ENCODE peak calls at places on chromosomes 7 and 10, in six cellular contexts. One of them, this sample, is unnamed.

GRCh38 chr10:103859161-103860141 is 4.1 kb upstream of the SH3PXD2A start:
- DNase-seq in coronary artery: no peak
- DNase-seq in NCI-H510A treated with DMSO at 0.1 percent for 48 hours: peak
- DNase-seq in H54: peak
- DNase-seq in EL: peak
- DNase-seq in HCEC 1CT: peak
- DNase-seq in this sample: no peak

GRCh38 chr10:77494789-77495541 is 142.6 kb downstream of the KCNMA1 start:
- DNase-seq in NCI-H510A treated with DMSO at 0.1 percent for 48 hours: no peak
- DNase-seq in H54: no peak
- DNase-seq in HCEC 1CT: no peak
- DNase-seq in EL: no peak
- DNase-seq in coronary artery: no peak
- DNase-seq in this sample: no peak

GRCh38 chr7:120950026-120950538 is 495 bp upstream of the ING3 start:
- DNase-seq in EL: no peak
- DNase-seq in NCI-H510A treated with DMSO at 0.1 percent for 48 hours: peak
- DNase-seq in HCEC 1CT: no peak
- DNase-seq in coronary artery: no peak
- DNase-seq in H54: no peak
- DNase-seq in this sample: no peak

GRCh38 chr10:110181451-110181850 is 26.0 kb upstream of the MXI1 start:
- DNase-seq in coronary artery: no peak
- DNase-seq in H54: no peak
- DNase-seq in EL: no peak
- DNase-seq in NCI-H510A treated with DMSO at 0.1 percent for 48 hours: no peak
- DNase-seq in HCEC 1CT: no peak
- DNase-seq in this sample: no peak

GRCh38 chr10:7471720-7472367 is 61.0 kb upstream of the SFMBT2 start:
- DNase-seq in NCI-H510A treated with DMSO at 0.1 percent for 48 hours: no peak
- DNase-seq in HCEC 1CT: no peak
- DNase-seq in coronary artery: no peak
- DNase-seq in EL: no peak
- DNase-seq in H54: no peak
- DNase-seq in this sample: no peak

GRCh38 chr7:150744041-150744656 is 6.9 kb downstream of the GIMAP5 start:
- DNase-seq in EL: no peak
- DNase-seq in coronary artery: no peak
- DNase-seq in H54: no peak
- DNase-seq in HCEC 1CT: no peak
- DNase-seq in NCI-H510A treated with DMSO at 0.1 percent for 48 hours: no peak
- DNase-seq in this sample: no peak

GRCh38 chr7:128940494-128941322 is 3.0 kb downstream of the IRF5 start:
- DNase-seq in NCI-H510A treated with DMSO at 0.1 percent for 48 hours: peak
- DNase-seq in H54: no peak
- DNase-seq in HCEC 1CT: no peak
- DNase-seq in coronary artery: no peak
- DNase-seq in EL: no peak
- DNase-seq in this sample: no peak

GRCh38 chr7:15652776-15653290 is 33.6 kb downstream of the MEOX2 start:
- DNase-seq in coronary artery: no peak
- DNase-seq in EL: no peak
- DNase-seq in NCI-H510A treated with DMSO at 0.1 percent for 48 hours: peak
- DNase-seq in H54: no peak
- DNase-seq in HCEC 1CT: peak
- DNase-seq in this sample: no peak

GRCh38 chr7:96219382-96220130 is 102.3 kb downstream of the SLC25A13 start:
- DNase-seq in H54: peak
- DNase-seq in HCEC 1CT: peak
- DNase-seq in coronary artery: no peak
- DNase-seq in EL: peak
- DNase-seq in NCI-H510A treated with DMSO at 0.1 percent for 48 hours: no peak
- DNase-seq in this sample: no peak

GRCh38 chr10:94288361-94289116 is 74.2 kb downstream of the NOC3L start:
- DNase-seq in EL: no peak
- DNase-seq in H54: no peak
- DNase-seq in HCEC 1CT: no peak
- DNase-seq in NCI-H510A treated with DMSO at 0.1 percent for 48 hours: no peak
- DNase-seq in coronary artery: no peak
- DNase-seq in this sample: no peak

GRCh38 chr10:92747066-92747465 is 57.3 kb downstream of the HHEX start:
- DNase-seq in NCI-H510A treated with DMSO at 0.1 percent for 48 hours: no peak
- DNase-seq in HCEC 1CT: no peak
- DNase-seq in coronary artery: no peak
- DNase-seq in EL: no peak
- DNase-seq in H54: no peak
- DNase-seq in this sample: no peak